ENCODE peak calls at places on chromosomes 12 and 14, in six cellular contexts. F is HepG2, Y is GM12878, A is H1, J is K562, C is GM12891. G is an unnamed sample.

GRCh38 chr12:113720629-113721028 is 245.5 kb downstream of the RBM19 start:
- DNase-seq in F (peak), Y (no peak), A (no peak), J (no peak), C (no peak), G (no peak)

GRCh38 chr12:124914392-124915248 is at the start of gene UBC:
- DNase-seq in F (peak), Y (no peak), A (peak), J (peak), C (peak), G (peak)

GRCh38 chr12:21502164-21502496 is 541 bp downstream of the GOLT1B start:
- DNase-seq in F (peak), Y (peak), A (no peak), J (no peak), C (no peak), G (peak)

GRCh38 chr12:23906329-23906728 is 43.1 kb downstream of the SOX5 start:
- DNase-seq in F (peak), Y (no peak), A (no peak), J (no peak), C (no peak), G (no peak)

GRCh38 chr14:61603736-61604135 is 91.6 kb upstream of the HIF1A start:
- DNase-seq in F (no peak), Y (no peak), A (no peak), J (no peak), C (no peak), G (no peak)

GRCh38 chr12:53493610-53494391 is 5.5 kb downstream of the MAP3K12 start:
- DNase-seq in F (no peak), Y (no peak), A (no peak), J (no peak), C (no peak), G (no peak)

GRCh38 chr14:34301107-34301734 is 160.8 kb downstream of the SPTSSA start:
- DNase-seq in F (peak), Y (peak), A (no peak), J (peak), C (peak), G (no peak)

GRCh38 chr12:34126239-34126641 is 103.9 kb downstream of the ALG10 start:
- DNase-seq in F (peak), Y (no peak), A (no peak), J (no peak), C (no peak), G (no peak)

GRCh38 chr12:96034631-96035282 is 630 bp downstream of the LTA4H start:
- DNase-seq in F (peak), Y (no peak), A (no peak), J (peak), C (no peak), G (no peak)

GRCh38 chr14:55306938-55307589 is 35.8 kb downstream of the FBXO34 start:
- DNase-seq in F (no peak), Y (no peak), A (no peak), J (no peak), C (no peak), G (no peak)

GRCh38 chr14:101594511-101595148 is 33.3 kb downstream of the DIO3 start:
- DNase-seq in F (no peak), Y (no peak), A (no peak), J (no peak), C (no peak), G (no peak)

GRCh38 chr12:132285991-132286681 is 43.3 kb downstream of the GALNT9 start:
- DNase-seq in F (peak), Y (no peak), A (peak), J (no peak), C (no peak), G (no peak)

GRCh38 chr12:50087995-50088394 is 2.9 kb downstream of the SMARCD1 start:
- DNase-seq in F (peak), Y (no peak), A (no peak), J (no peak), C (no peak), G (no peak)

GRCh38 chr12:105814283-105814682 is 324.5 kb downstream of the NUAK1 start:
- DNase-seq in F (no peak), Y (no peak), A (no peak), J (no peak), C (no peak), G (no peak)

GRCh38 chr12:3128498-3129293 is 51.5 kb downstream of the TSPAN9 start:
- DNase-seq in F (no peak), Y (no peak), A (no peak), J (no peak), C (no peak), G (no peak)

GRCh38 chr12:45235087-45236025 is 19.5 kb downstream of the ANO6 start:
- DNase-seq in F (peak), Y (no peak), A (no peak), J (no peak), C (no peak), G (no peak)

GRCh38 chr12:1716911-1717310 is 26.0 kb downstream of the ADIPOR2 start:
- DNase-seq in F (no peak), Y (no peak), A (no peak), J (no peak), C (no peak), G (no peak)

GRCh38 chr12:123986374-123986920 is 13.4 kb downstream of the ZNF664 start:
- DNase-seq in F (no peak), Y (no peak), A (no peak), J (no peak), C (no peak), G (no peak)

GRCh38 chr14:101520621-101521305 is 40.5 kb upstream of the DIO3 start:
- DNase-seq in F (no peak), Y (no peak), A (no peak), J (no peak), C (no peak), G (no peak)

GRCh38 chr14:76201162-76201561 is 49.4 kb downstream of the GPATCH2L start:
- DNase-seq in F (no peak), Y (no peak), A (no peak), J (no peak), C (no peak), G (no peak)

GRCh38 chr14:95871531-95871930 is 5.1 kb upstream of the TUNAR start:
- DNase-seq in F (no peak), Y (no peak), A (no peak), J (no peak), C (no peak), G (no peak)

GRCh38 chr12:54257332-54257731 is 22.6 kb downstream of the CBX5 start:
- DNase-seq in F (no peak), Y (no peak), A (no peak), J (no peak), C (no peak), G (no peak)

GRCh38 chr14:23306412-23307145 is at the start of gene BCL2L2:
- DNase-seq in F (peak), Y (no peak), A (peak), J (peak), C (peak), G (peak)

GRCh38 chr14:92473261-92473946 is 40.2 kb upstream of the RIN3 start:
- DNase-seq in F (peak), Y (no peak), A (peak), J (no peak), C (no peak), G (no peak)

GRCh38 chr12:81610955-81611889 is 147.9 kb downstream of the PPFIA2 start:
- DNase-seq in F (peak), Y (no peak), A (peak), J (no peak), C (no peak), G (no peak)

GRCh38 chr14:92185559-92185958 is 63.8 kb downstream of the CPSF2 start:
- DNase-seq in F (no peak), Y (no peak), A (no peak), J (no peak), C (no peak), G (no peak)

GRCh38 chr12:12167847-12168246 is 97.1 kb downstream of the BCL2L14 start:
- DNase-seq in F (peak), Y (no peak), A (no peak), J (no peak), C (no peak), G (no peak)

GRCh38 chr14:40252817-40253447 is 820.7 kb upstream of the FBXO33 start:
- DNase-seq in F (no peak), Y (no peak), A (no peak), J (no peak), C (no peak), G (no peak)

GRCh38 chr12:48044396-48044795 is 40.1 kb upstream of the COL2A1 start:
- DNase-seq in F (no peak), Y (no peak), A (no peak), J (no peak), C (no peak), G (no peak)

GRCh38 chr12:20259786-20260185 is 108.6 kb upstream of the PDE3A start:
- DNase-seq in F (no peak), Y (no peak), A (no peak), J (no peak), C (no peak), G (no peak)

GRCh38 chr14:94717808-94718207 is 52.1 kb downstream of the GSC start:
- DNase-seq in F (no peak), Y (no peak), A (no peak), J (no peak), C (no peak), G (no peak)

GRCh38 chr12:76332606-76333005 is 15.6 kb downstream of the BBS10 start:
- DNase-seq in F (no peak), Y (no peak), A (no peak), J (no peak), C (no peak), G (no peak)

GRCh38 chr12:10301103-10301502 is 6.6 kb upstream of the KLRD1 start:
- DNase-seq in F (no peak), Y (no peak), A (no peak), J (no peak), C (no peak), G (no peak)

GRCh38 chr14:100662850-100663527 is 63.7 kb upstream of the DLK1 start:
- DNase-seq in F (peak), Y (no peak), A (peak), J (peak), C (peak), G (no peak)

GRCh38 chr14:71588028-71588427 is 344.2 kb upstream of the RGS6 start:
- DNase-seq in F (no peak), Y (no peak), A (no peak), J (no peak), C (no peak), G (no peak)

GRCh38 chr14:22812744-22813143 is 2.5 kb downstream of the SLC7A7 start:
- DNase-seq in F (no peak), Y (no peak), A (peak), J (no peak), C (no peak), G (no peak)

GRCh38 chr12:85029456-85029855 is 6.6 kb downstream of the TSPAN19 start:
- DNase-seq in F (peak), Y (no peak), A (no peak), J (peak), C (no peak), G (no peak)

GRCh38 chr12:76024102-76024781 is 7.3 kb downstream of the PHLDA1 start:
- DNase-seq in F (no peak), Y (no peak), A (no peak), J (no peak), C (no peak), G (no peak)

GRCh38 chr14:54187439-54187838 is 209.4 kb upstream of the CDKN3 start:
- DNase-seq in F (no peak), Y (no peak), A (no peak), J (no peak), C (no peak), G (no peak)

GRCh38 chr14:65282909-65283253 is 129.6 kb upstream of the FUT8 start:
- DNase-seq in F (no peak), Y (no peak), A (no peak), J (no peak), C (no peak), G (no peak)

DNA sequence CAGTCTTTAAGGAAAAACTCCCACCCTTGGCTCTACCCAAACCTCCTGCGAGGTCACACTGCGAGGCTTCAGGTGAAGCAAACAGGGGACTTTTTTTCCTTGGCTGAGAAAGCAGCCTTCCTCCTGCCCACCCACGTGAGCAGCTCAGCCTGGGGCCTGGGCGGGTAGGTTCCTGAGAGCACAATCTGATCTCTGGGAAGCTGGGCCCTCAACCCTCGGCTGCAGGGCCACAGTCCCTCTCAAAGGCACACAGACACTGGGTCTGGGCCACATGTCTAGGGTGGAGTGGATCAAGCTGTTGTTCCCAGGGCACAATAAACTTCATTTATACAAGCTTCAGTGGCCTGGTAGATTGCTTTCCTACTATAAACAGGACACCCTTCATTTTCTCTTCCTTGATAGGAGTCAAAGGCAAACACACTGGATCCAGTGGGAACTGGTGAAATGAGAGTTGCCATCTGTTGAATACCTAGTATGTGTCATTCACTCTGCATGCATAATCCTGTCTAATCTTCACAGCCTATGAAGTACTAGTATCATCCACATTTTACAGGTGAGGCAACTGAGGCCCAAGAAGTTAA is 41.3 kb upstream of the PNMA1 start:
- DNase-seq in F (no peak), Y (no peak), A (no peak), J (peak), C (no peak), G (no peak)
- TF ChIP-seq POLR2AphosphoS5 in F (no peak), Y (no peak), A (no peak), J (peak), C (no peak), G (peak)

DNA sequence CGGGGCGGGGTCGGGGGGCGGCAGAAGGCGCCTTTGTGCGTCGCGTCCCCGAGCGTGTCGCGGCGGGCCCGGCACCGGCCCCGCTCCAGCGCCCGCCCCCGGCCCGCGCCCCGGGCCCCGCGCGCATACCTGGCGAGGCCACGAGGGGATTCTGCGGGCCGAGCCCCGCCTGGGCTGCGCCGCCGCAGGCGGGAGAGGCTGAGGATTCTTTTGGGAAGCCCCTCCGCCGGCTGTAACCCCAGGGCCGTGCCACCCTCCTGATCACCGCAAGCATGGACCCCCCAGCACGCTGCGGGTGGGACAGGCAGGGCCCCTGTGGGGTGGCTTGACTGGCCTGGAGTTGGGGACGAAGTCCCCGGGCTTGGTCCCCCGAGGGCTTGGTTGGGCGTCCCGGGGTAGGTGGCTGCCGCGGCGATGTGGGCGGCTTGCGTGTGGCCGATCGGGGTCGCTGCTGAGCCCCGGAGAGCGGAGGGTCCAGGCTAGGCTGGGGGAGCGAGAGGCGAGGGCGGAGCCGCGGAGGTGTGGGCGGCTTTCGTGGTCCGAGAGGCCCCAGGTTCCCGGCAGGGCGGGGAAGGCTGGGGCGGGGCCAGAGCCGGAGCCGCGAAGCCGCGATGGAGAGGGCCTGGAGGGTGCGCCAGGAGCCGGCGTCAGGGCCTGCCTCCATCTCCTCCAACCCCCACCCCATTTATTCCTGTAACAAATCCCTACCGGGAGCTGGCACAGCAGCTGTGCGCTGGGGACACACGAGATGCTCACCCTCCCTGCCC is 28.4 kb upstream of the GPR132 start:
- DNase-seq in F (peak), Y (peak), A (peak), J (peak), C (peak), G (peak)
- TF ChIP-seq POLR2A in F (no peak), Y (peak), A (no peak), J (no peak), C (no peak), G (no peak)

GRCh38 chr14:68974759-68975347 is 4.2 kb downstream of the ACTN1 start:
- DNase-seq in F (no peak), Y (no peak), A (no peak), J (no peak), C (no peak), G (no peak)

GRCh38 chr14:68977741-68978549 is 1.2 kb downstream of the ACTN1 start:
- DNase-seq in F (no peak), Y (no peak), A (peak), J (peak), C (peak), G (no peak)

GRCh38 chr14:68975667-68976066 is 3.4 kb downstream of the ACTN1 start:
- DNase-seq in F (no peak), Y (no peak), A (no peak), J (no peak), C (no peak), G (no peak)

GRCh38 chr14:68977137-68977740 is 1.9 kb downstream of the ACTN1 start:
- DNase-seq in F (peak), Y (no peak), A (no peak), J (no peak), C (no peak), G (no peak)

GRCh38 chr14:68976160-68977067 is 2.7 kb downstream of the ACTN1 start:
- DNase-seq in F (peak), Y (no peak), A (no peak), J (no peak), C (no peak), G (no peak)
- TF ChIP-seq TAF1 in F (no peak), Y (no peak), A (no peak), J (no peak), C (no peak), G (no peak)

DNA sequence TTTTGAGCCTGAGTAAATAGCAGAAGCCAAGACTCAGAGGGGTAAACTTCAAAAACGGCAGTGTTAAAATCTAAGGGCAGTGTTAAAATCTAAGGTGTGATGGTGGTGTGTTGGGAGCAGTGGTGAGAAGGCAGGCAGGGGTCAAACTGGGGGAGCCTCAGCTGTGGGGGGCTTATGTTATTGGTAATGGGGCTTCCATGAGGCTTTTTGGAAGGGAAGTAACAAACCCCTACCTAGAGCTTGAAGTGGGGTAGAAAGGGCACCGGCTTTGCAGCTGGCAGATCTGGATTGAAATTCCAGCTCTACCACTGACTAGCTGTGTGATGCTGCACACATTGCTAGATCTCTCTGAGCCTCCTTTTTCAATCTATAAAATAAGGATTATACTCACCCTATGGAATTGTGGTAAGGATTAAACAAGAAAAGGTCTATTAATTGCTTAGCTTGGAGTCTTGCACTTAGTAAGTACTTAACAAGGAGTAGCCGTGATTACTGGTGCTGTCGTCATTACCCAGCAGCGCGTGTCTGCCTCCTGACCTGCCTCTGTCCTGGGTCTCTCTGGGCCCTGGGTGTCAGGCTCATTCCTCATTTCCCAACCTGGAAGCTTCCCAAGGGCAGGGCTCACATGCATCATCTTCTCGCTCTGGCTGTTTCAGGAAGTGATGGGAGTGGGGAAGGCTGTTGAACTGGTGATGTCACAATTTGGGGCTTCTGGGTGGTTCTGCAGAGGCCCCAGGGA is 18.5 kb upstream of the KRT80 start:
- DNase-seq in F (no peak), Y (no peak), A (no peak), J (no peak), C (no peak), G (no peak)
- TF ChIP-seq POLR2AphosphoS5 in F (no peak), Y (no peak), A (no peak), J (no peak), C (no peak), G (no peak)

DNA sequence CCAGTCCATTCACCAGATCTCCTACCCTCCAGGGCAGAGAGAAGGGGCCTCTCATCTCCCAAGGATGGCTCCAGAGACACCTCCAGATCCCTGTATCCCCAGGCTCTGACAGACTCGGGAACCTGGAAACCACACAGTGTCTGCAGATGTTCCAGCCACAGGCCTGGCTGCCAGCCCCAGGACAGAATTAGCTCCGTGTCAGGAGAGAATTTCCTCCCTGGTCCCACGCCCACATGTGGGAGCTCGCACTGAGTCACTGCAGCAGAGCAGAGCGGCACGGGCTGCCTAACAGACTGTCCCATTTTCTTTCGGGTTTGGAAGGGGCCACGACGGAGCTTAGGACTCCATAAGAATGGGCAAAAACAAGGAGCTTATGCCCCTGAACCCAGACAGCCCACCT is 33.6 kb downstream of the CMKLR1 start:
- DNase-seq in F (no peak), Y (no peak), A (no peak), J (no peak), C (no peak), G (no peak)
- TF ChIP-seq POLR2A in F (no peak), Y (no peak), A (no peak), J (no peak), C (no peak), G (no peak)

DNA sequence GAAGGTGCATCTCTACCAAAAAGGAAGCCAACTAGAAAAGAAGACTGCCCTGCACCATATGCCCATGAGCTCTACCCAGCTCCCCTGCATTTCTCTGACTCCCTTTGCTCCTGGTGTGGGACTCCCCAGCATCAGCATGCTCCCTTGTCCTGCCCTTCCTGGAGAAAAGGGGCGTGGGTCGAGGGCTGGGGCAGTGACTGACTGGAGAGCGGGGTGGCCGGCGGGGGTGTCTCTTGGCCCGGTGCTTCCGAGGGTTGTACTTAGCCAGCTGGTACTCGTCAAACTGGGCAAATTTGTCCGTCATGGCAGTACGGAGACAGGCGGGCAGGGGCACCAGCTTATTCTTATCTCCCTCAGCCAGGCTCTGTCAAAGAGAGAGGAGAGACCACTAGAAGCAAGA is 9.8 kb downstream of the TEP1 start:
- DNase-seq in F (no peak), Y (no peak), A (no peak), J (no peak), C (no peak), G (no peak)
- TF ChIP-seq TAF1 in F (no peak), Y (no peak), A (no peak), J (no peak), C (no peak), G (no peak)